ENCODE peak calls at places on chromosomes 6 and 20, in seven cellular contexts. T, L, S, B, G, F and K are unnamed samples.

GRCh38 chr20:62696431-62696957 is 12.1 kb upstream of the NTSR1 start:
- DNase-seq in T (no peak), L (no peak), S (no peak), B (no peak), G (no peak), F (no peak), K (no peak)

GRCh38 chr6:108721308-108721707 is 126.9 kb upstream of the ARMC2 start:
- DNase-seq in T (no peak), L (no peak), S (no peak), B (no peak), G (no peak), F (no peak), K (no peak)

GRCh38 chr6:169714178-169714577 is 10.1 kb downstream of the PHF10 start:
- DNase-seq in T (peak), L (no peak), S (no peak), B (no peak), G (no peak), F (no peak), K (no peak)

GRCh38 chr6:80605165-80605989 is 498.9 kb downstream of the BCKDHB start:
- DNase-seq in T (peak), L (peak), S (no peak), B (no peak), G (peak), F (no peak), K (peak)

GRCh38 chr6:150720774-150721233 is 121.1 kb downstream of the PLEKHG1 start:
- DNase-seq in T (no peak), L (peak), S (no peak), B (no peak), G (no peak), F (peak), K (peak)

GRCh38 chr20:15616626-15617025 is 956.6 kb downstream of the KIF16B start:
- DNase-seq in T (peak), L (no peak), S (no peak), B (no peak), G (no peak), F (peak), K (no peak)

GRCh38 chr6:164826831-164827468 is 482.5 kb downstream of the C6orf118 start:
- DNase-seq in T (no peak), L (no peak), S (no peak), B (no peak), G (no peak), F (no peak), K (no peak)

GRCh38 chr6:166830891-166831363 is 125.4 kb downstream of the RNASET2 start:
- DNase-seq in T (no peak), L (no peak), S (no peak), B (no peak), G (no peak), F (no peak), K (no peak)

GRCh38 chr20:46614503-46614902 is 36.8 kb downstream of the SLC13A3 start:
- DNase-seq in T (no peak), L (no peak), S (no peak), B (no peak), G (no peak), F (no peak), K (no peak)

GRCh38 chr6:21587925-21588811 is 5.4 kb upstream of the SOX4 start:
- DNase-seq in T (peak), L (peak), S (peak), B (peak), G (peak), F (no peak), K (peak)

GRCh38 chr20:3042621-3043020 is 801 bp upstream of the GNRH2 start:
- DNase-seq in T (no peak), L (no peak), S (no peak), B (no peak), G (no peak), F (no peak), K (no peak)

GRCh38 chr6:150377211-150377781 is 8.5 kb downstream of the IYD start:
- DNase-seq in T (no peak), L (peak), S (no peak), B (no peak), G (peak), F (no peak), K (peak)

GRCh38 chr6:156731436-156731835 is 45.7 kb upstream of the ARID1B start:
- DNase-seq in T (peak), L (no peak), S (no peak), B (no peak), G (peak), F (no peak), K (no peak)

GRCh38 chr6:56842602-56843475 is 112.1 kb upstream of the BEND6 start:
- DNase-seq in T (peak), L (no peak), S (peak), B (peak), G (peak), F (no peak), K (peak)

GRCh38 chr6:129183681-129184216 is 300.8 kb downstream of the LAMA2 start:
- DNase-seq in T (peak), L (no peak), S (no peak), B (no peak), G (peak), F (no peak), K (no peak)

GRCh38 chr20:10553326-10553984 is 118.3 kb downstream of the SLX4IP start:
- DNase-seq in T (peak), L (peak), S (peak), B (no peak), G (peak), F (peak), K (peak)

GRCh38 chr6:123769431-123769830 is 34.2 kb upstream of the NKAIN2 start:
- DNase-seq in T (no peak), L (no peak), S (no peak), B (no peak), G (no peak), F (no peak), K (no peak)

GRCh38 chr6:14026831-14027539 is 90.6 kb upstream of the CD83 start:
- DNase-seq in T (peak), L (no peak), S (no peak), B (no peak), G (no peak), F (no peak), K (no peak)

GRCh38 chr6:170224694-170225660 is 65.9 kb downstream of the DLL1 start:
- DNase-seq in T (peak), L (no peak), S (no peak), B (peak), G (peak), F (peak), K (peak)

GRCh38 chr20:16518068-16518783 is 55.0 kb downstream of the KIF16B start:
- DNase-seq in T (peak), L (peak), S (peak), B (no peak), G (peak), F (peak), K (peak)

GRCh38 chr6:79234150-79235022 is at the start of gene HMGN3:
- DNase-seq in T (peak), L (peak), S (peak), B (peak), G (peak), F (peak), K (peak)

GRCh38 chr6:157236040-157236725 is 87.1 kb downstream of the TMEM242 start:
- DNase-seq in T (no peak), L (no peak), S (no peak), B (peak), G (no peak), F (no peak), K (no peak)

GRCh38 chr6:90355965-90356364 is 59.3 kb upstream of the BACH2 start:
- DNase-seq in T (no peak), L (no peak), S (no peak), B (no peak), G (no peak), F (no peak), K (no peak)

GRCh38 chr6:170243791-170244291 is 47.0 kb downstream of the DLL1 start:
- DNase-seq in T (no peak), L (no peak), S (no peak), B (no peak), G (no peak), F (no peak), K (no peak)

GRCh38 chr6:170094686-170095272 is 196.1 kb downstream of the DLL1 start:
- DNase-seq in T (no peak), L (no peak), S (no peak), B (peak), G (no peak), F (no peak), K (no peak)

GRCh38 chr6:31092238-31092637 is 20.1 kb downstream of the C6orf15 start:
- DNase-seq in T (no peak), L (no peak), S (no peak), B (no peak), G (no peak), F (no peak), K (no peak)
- H3K23ac ChIP-seq in T (no peak), L (no peak), S (no peak), B (no peak), G (no peak), F (no peak), K (no peak)

DNA sequence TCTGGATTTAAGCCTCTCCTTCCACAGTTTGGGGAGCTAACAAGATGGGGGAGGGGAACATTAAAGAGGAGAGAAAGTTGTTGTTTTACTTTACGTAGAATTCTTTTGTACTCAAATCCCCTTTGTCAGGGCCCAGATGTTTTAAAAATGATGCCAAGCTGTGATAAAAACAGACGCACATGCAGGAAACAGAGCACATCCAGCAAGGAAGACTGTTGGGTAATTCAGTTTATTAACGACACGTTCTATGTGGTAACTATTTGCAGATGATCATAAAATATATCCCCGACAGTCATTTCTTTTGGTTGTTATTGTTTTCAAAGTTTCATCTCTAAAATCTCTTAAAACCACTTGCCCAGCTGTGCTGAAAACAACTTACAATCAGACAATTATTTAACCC is 307.0 kb upstream of the PRDM1 start:
- DNase-seq in T (no peak), L (no peak), S (no peak), B (no peak), G (no peak), F (no peak), K (no peak)
- H2AK5ac ChIP-seq in T (no peak), L (no peak), S (no peak), B (no peak), G (no peak), F (no peak), K (no peak)

DNA sequence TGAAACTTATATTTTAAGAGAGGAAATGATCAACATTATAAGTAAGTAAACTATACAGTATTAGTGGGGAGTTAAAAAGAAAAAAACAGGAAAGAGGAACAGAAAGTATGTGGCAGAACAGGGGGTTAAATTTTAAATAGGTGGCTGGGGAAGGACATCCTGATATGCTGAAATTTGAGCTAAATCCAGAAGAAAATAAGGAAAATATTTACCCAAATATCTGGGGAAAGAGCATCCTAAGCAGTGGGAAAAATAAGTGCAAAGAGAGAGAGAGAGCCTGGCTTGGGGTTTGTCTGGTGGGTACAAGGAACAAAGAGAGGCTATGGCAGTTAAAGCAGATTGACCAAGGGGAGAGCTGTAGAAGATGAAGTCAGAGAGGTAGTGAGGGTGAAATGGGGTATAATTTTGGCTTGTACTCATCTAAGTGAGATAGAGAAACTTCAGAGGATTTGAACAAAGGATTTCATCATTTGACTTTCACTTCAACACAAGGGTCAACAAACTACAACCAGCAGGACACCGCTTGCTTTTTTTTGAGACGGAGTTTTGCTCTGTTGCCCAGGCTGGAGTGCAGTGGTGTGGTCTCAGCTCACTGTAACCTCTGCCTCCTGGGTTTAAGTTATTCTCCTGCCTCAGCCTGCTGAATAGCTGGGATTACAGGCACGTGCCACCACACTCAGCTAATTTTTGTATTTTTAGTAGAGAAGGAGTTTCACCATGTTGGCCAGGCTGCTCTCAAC is 328.4 kb upstream of the CNR1 start:
- DNase-seq in T (no peak), L (no peak), S (no peak), B (no peak), G (no peak), F (no peak), K (no peak)
- H2BK120ac ChIP-seq in T (no peak), L (no peak), S (no peak), B (no peak), G (no peak), F (no peak), K (no peak)

GRCh38 chr20:23032679-23033078 is 2.4 kb upstream of the SSTR4 start:
- DNase-seq in T (no peak), L (no peak), S (no peak), B (no peak), G (no peak), F (no peak), K (no peak)

GRCh38 chr20:23029324-23029723 is 5.8 kb upstream of the SSTR4 start:
- DNase-seq in T (no peak), L (no peak), S (no peak), B (no peak), G (no peak), F (no peak), K (no peak)

GRCh38 chr20:23033918-23034317 is 1.2 kb upstream of the SSTR4 start:
- DNase-seq in T (no peak), L (no peak), S (no peak), B (no peak), G (no peak), F (no peak), K (no peak)

GRCh38 chr20:23032056-23032455 is 3.1 kb upstream of the SSTR4 start:
- DNase-seq in T (no peak), L (no peak), S (no peak), B (no peak), G (no peak), F (no peak), K (no peak)

DNA sequence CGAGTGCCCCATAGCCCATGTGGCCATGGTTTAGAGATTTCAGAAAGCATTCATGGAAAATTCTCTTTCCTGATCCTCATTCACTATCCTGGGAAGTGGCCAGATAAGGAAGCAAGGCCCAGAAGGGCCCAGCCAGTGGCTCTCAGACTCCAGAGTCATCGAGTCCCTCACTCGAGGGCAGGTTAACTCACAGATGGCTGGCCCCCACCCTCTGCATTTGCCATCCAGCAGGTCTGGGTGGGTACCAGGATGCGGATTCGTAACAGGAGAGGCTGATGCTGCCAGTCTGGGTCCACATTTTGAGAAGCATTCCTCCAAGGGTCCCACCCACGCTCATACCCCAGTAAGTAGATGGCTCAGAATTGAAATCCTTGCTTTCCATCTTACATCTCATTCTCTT is 3.8 kb upstream of the SSTR4 start:
- DNase-seq in T (no peak), L (no peak), S (no peak), B (no peak), G (no peak), F (no peak), K (no peak)
- H3K23ac ChIP-seq in T (no peak), L (no peak), S (no peak), B (no peak), G (no peak), F (no peak), K (no peak)

GRCh38 chr20:41418739-41419293 is 52.2 kb upstream of the EMILIN3 start:
- DNase-seq in T (no peak), L (no peak), S (no peak), B (no peak), G (no peak), F (no peak), K (no peak)
- H2AK5ac ChIP-seq in T (no peak), L (no peak), S (no peak), B (no peak), G (no peak), F (no peak), K (no peak)

GRCh38 chr6:158472453-158472852 is 87.4 kb upstream of the TMEM181 start:
- DNase-seq in T (no peak), L (no peak), S (no peak), B (no peak), G (no peak), F (no peak), K (no peak)

GRCh38 chr6:158475344-158476302 is 84.3 kb upstream of the TMEM181 start:
- DNase-seq in T (peak), L (no peak), S (no peak), B (no peak), G (peak), F (no peak), K (no peak)

GRCh38 chr6:158476389-158476788 is 83.5 kb upstream of the TMEM181 start:
- DNase-seq in T (no peak), L (no peak), S (no peak), B (no peak), G (no peak), F (no peak), K (no peak)

GRCh38 chr6:158471339-158471738 is 88.6 kb upstream of the TMEM181 start:
- DNase-seq in T (no peak), L (no peak), S (no peak), B (no peak), G (no peak), F (no peak), K (no peak)

DNA sequence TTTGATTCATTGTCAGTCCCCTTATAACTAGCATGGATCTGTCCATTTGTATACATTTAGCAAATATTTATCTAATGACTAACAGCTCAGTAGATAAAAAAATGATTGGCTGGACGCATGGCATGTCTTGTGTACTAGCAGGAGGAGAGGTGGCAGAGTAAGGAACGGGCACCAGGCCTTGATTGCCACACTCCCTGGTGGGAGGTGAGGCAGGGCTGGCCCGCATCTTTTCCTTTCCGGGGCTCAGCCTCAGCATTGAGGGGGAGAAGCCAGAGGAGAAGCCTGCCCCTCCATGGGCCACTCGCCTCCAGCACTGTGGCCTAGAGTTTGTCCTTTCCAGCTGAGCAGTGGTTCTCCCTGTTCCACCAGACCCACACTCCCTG is 84.9 kb upstream of the TMEM181 start:
- DNase-seq in T (peak), L (no peak), S (no peak), B (no peak), G (peak), F (no peak), K (no peak)
- H2BK120ac ChIP-seq in T (no peak), L (no peak), S (no peak), B (no peak), G (no peak), F (no peak), K (no peak)

GRCh38 chr6:7200598-7201443 is 93.1 kb downstream of the RREB1 start:
- DNase-seq in T (no peak), L (no peak), S (no peak), B (no peak), G (no peak), F (peak), K (no peak)
- H3K23ac ChIP-seq in T (no peak), L (no peak), S (no peak), B (no peak), G (no peak), F (no peak), K (no peak)

GRCh38 chr20:50758469-50758868 is 27.1 kb downstream of the PARD6B start:
- DNase-seq in T (peak), L (no peak), S (no peak), B (no peak), G (no peak), F (no peak), K (no peak)
- H2AK5ac ChIP-seq in T (no peak), L (no peak), S (no peak), B (no peak), G (peak), F (no peak), K (no peak)

GRCh38 chr6:19737968-19738367 is 99.2 kb upstream of the ID4 start:
- DNase-seq in T (no peak), L (no peak), S (no peak), B (no peak), G (no peak), F (no peak), K (no peak)
- H2BK120ac ChIP-seq in T (no peak), L (no peak), S (no peak), B (no peak), G (no peak), F (no peak), K (no peak)

DNA sequence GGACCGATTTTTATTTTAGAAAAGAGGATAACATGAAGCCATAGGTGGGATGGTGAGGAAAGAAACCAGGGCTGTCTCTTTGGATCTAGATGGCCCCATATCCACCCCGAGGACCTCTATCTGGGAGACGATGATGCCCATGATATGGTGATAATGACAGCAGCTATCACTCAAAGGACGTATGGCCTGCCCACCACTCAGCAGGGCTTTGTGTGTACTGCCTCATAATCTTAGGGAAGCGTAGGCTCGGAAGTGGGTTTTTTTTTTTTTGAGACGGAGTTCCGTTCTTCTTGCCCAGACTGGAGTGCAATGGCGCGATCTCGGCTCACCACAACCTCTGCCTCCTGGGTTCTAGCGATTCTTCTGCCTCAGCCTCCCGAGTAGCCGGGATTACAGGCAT is 8.2 kb upstream of the TAF8 start:
- DNase-seq in T (no peak), L (no peak), S (no peak), B (no peak), G (no peak), F (no peak), K (no peak)
- H3K23ac ChIP-seq in T (no peak), L (no peak), S (no peak), B (no peak), G (no peak), F (no peak), K (no peak)